ENCODE peak calls at places on chromosomes 4 and X, in five cellular contexts. R, Y, C, E and P are unnamed samples.

GRCh38 chr4:58286335-58286734 is 1176.2 kb upstream of the IGFBP7 start:
- DNase-seq in Y (no peak), E (no peak), R (no peak), C (no peak), P (no peak)

GRCh38 chr4:117375101-117375500 is 289.7 kb upstream of the TRAM1L1 start:
- DNase-seq in Y (no peak), C (no peak), E (no peak), R (no peak), P (no peak)

GRCh38 chrX:3362956-3363355 is 16.5 kb upstream of the MXRA5 start:
- DNase-seq in C (no peak), Y (no peak), R (no peak), E (no peak), P (no peak)

GRCh38 chrX:131609480-131609879 is 65.6 kb downstream of the OR13H1 start:
- DNase-seq in E (no peak), Y (peak), C (no peak), R (no peak), P (no peak)

GRCh38 chrX:140918398-140919043 is 83.9 kb upstream of the SPANXB1 start:
- DNase-seq in C (peak), E (peak), Y (peak), R (peak), P (peak)

GRCh38 chr4:87005369-87005689 is 70.5 kb downstream of the AFF1 start:
- DNase-seq in R (no peak), C (no peak), Y (no peak), E (no peak), P (no peak)

GRCh38 chr4:89416968-89417367 is 109.4 kb upstream of the GPRIN3 start:
- DNase-seq in R (no peak), Y (no peak), E (no peak), C (no peak), P (no peak)

GRCh38 chr4:103400405-103400804 is 202.3 kb upstream of the CENPE start:
- DNase-seq in R (peak), E (peak), Y (no peak), C (no peak), P (no peak)

GRCh38 chrX:9573282-9574106 is 108.6 kb downstream of the TBL1X start:
- DNase-seq in C (peak), Y (no peak), R (no peak), E (no peak), P (no peak)
- TF ChIP-seq SIN3A in C (no peak), Y (no peak), R (no peak), E (no peak), P (no peak)

GRCh38 chr4:8410641-8411271 is 29.8 kb downstream of the ACOX3 start:
- DNase-seq in C (peak), Y (peak), E (no peak), R (peak), P (peak)
- TF ChIP-seq RFX5 in C (no peak), Y (no peak), E (no peak), R (no peak), P (no peak)

GRCh38 chrX:145820825-145821224 is 3.2 kb downstream of the SLITRK2 start:
- DNase-seq in E (no peak), Y (no peak), R (no peak), C (no peak), P (no peak)

GRCh38 chrX:145817299-145817665 is 347 bp upstream of the SLITRK2 start:
- DNase-seq in R (no peak), C (no peak), E (no peak), Y (no peak), P (no peak)

GRCh38 chrX:145818522-145819075 is 970 bp downstream of the SLITRK2 start:
- DNase-seq in Y (no peak), R (no peak), C (no peak), E (no peak), P (no peak)

GRCh38 chrX:145816607-145817298 is 876 bp upstream of the SLITRK2 start:
- DNase-seq in Y (no peak), E (no peak), C (no peak), R (no peak), P (no peak)

DNA sequence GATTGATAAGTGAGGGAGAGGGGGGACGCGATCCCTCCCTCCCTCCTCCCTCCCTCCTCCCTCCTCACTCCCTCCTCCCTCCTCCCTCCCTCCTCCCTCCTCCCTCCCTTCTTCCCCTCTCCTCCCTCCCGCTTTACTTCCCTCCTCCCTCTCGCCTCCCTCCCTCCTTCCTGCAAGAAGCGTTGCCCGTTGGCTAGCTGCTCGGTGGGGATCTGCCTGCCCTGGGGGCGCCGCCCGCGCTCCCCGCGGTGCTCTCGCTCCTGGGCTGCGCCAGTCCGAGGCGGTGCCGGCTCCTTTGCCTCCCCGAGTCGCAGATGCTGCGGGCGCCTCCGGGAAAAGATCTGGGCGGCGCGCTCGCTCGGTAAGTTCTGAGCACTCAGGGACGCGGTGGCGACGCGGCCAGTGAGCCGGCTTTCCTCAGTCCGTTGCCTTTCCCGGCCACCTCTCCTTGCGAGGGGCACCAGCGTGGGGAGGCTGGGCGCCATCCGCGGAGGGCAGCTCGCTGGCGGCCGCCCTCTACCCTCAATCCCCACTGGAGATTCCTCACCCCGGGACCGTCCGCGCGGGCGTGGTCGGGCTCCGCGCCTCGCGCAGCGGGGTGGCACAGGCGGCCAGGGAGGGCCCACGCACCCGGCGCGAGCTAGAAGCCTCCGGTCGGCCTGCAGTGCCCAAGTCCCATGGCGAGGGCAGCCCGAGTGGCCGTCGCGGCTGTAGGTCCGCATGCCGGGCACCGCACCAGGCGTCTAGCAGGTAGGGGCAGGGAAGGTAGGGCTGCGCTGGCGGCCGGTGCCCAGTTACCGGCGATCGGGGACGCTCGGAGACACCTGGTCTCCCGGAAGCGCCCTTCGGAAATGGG is at the start of gene SLITRK2:
- DNase-seq in R (no peak), Y (no peak), E (no peak), C (peak), P (no peak)
- TF ChIP-seq SIN3A in R (no peak), Y (no peak), E (no peak), C (no peak), P (no peak)

DNA sequence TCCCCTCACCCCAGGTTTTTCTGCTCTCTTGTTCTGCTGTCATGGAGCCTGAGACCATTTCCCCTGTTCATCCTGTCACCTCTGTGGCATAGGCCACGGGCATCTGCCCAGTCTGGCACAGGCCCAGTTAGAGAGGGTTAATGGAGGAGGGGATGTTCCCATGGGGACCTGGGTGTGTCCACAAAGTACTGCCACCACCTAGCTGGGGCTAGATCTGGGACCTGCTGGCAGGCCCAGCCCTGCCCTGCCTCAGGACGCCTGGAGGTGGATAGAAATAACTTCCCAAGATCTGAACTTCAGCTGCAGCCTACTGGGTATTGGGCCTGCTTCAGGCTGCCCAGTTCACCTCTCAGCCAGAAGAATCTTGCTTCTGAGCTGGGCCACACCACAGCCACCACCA is 13.5 kb downstream of the EFNB1 start:
- DNase-seq in Y (no peak), E (no peak), R (no peak), C (no peak), P (no peak)
- TF ChIP-seq RFX5 in Y (no peak), E (no peak), R (no peak), C (no peak), P (no peak)